ENCODE peak calls at places on chromosomes 4 and X, in ten cellular contexts. K is MM.1S; L is memory B cell; M is aorta; Y is islet precursor cell; Q is T follicular helper cell; Z is NCI-H1092; O is naive thymus-derived CD8-positive, alpha-beta T cell; A is left lung; H is GM03348. S is an unnamed sample.

GRCh38 chrX:103536071-103536470 is 16.8 kb upstream of the RAB40A start:
- DNase-seq in M (no peak), Y (no peak), L (no peak), Q (no peak), K (no peak), H (no peak), Z (no peak), A (no peak), O (no peak), S (no peak)

GRCh38 chr4:107258359-107258758 is 222.2 kb upstream of the DKK2 start:
- DNase-seq in Q (no peak), K (no peak), H (peak), Y (no peak), A (no peak), O (no peak), Z (no peak), L (no peak), M (no peak), S (no peak)

GRCh38 chr4:16034010-16034829 is 49.6 kb downstream of the PROM1 start:
- DNase-seq in A (no peak), Q (no peak), Y (no peak), Z (no peak), H (no peak), K (no peak), O (no peak), L (no peak), M (no peak), S (no peak)

GRCh38 chr4:25290490-25291067 is 22.0 kb upstream of the ZCCHC4 start:
- DNase-seq in O (no peak), M (no peak), Q (no peak), K (no peak), L (no peak), Y (peak), H (no peak), Z (no peak), A (no peak), S (no peak)

GRCh38 chr4:25788839-25789238 is 73.9 kb downstream of the SEL1L3 start:
- DNase-seq in Y (no peak), M (no peak), H (no peak), Z (no peak), L (no peak), O (no peak), Q (no peak), A (no peak), K (no peak), S (no peak)

GRCh38 chr4:31613946-31614623 is 893.9 kb downstream of the PCDH7 start:
- DNase-seq in Q (no peak), M (no peak), Y (peak), K (peak), Z (no peak), A (no peak), H (no peak), O (no peak), L (no peak), S (no peak)

GRCh38 chr4:38123555-38123954 is 163.4 kb downstream of the PTTG2 start:
- DNase-seq in L (no peak), Q (no peak), K (no peak), A (no peak), Y (no peak), Z (no peak), M (no peak), O (no peak), H (no peak), S (no peak)

GRCh38 chrX:151818828-151819227 is 84.3 kb downstream of the CNGA2 start:
- DNase-seq in M (no peak), H (no peak), Q (no peak), K (no peak), Z (no peak), O (no peak), L (no peak), A (no peak), Y (no peak), S (no peak)